ENCODE peak calls at places on chromosome X, in six cellular contexts. S is A549, B is body of pancreas, X is esophagus squamous epithelium, E is tibial nerve, G is GM12891. N is an unnamed sample.

GRCh38 chrX:32530802-32531403 is 680.4 kb downstream of the DMD start:
- DNase-seq in S (peak), B (peak), X (no peak), E (peak), G (no peak), N (no peak)

GRCh38 chrX:41475166-41475565 is 28.0 kb downstream of the NYX start:
- DNase-seq in S (no peak), B (no peak), X (no peak), E (no peak), G (no peak), N (no peak)

GRCh38 chrX:11427082-11428033 is 134.1 kb downstream of the AMELX start:
- DNase-seq in S (no peak), B (peak), X (no peak), E (peak), G (no peak), N (no peak)

GRCh38 chrX:143632625-143633387 is 3.1 kb downstream of the SLITRK4 start:
- DNase-seq in S (no peak), B (peak), X (no peak), E (no peak), G (no peak), N (no peak)

GRCh38 chrX:31058284-31058683 is 13.6 kb downstream of the FTHL17 start:
- DNase-seq in S (no peak), B (no peak), X (no peak), E (no peak), G (no peak), N (no peak)

GRCh38 chrX:100615015-100615414 is 21.6 kb downstream of the TSPAN6 start:
- DNase-seq in S (peak), B (peak), X (no peak), E (peak), G (no peak), N (peak)

GRCh38 chrX:18674788-18675735 is 3.2 kb upstream of the RS1 start:
- DNase-seq in S (peak), B (peak), X (peak), E (peak), G (peak), N (peak)

GRCh38 chrX:108731144-108731543 is 5.2 kb downstream of the IRS4 start:
- DNase-seq in S (no peak), B (no peak), X (no peak), E (no peak), G (no peak), N (no peak)

GRCh38 chrX:151981129-151981528 is 6.7 kb upstream of the GABRE start:
- DNase-seq in S (peak), B (no peak), X (no peak), E (no peak), G (no peak), N (no peak)

GRCh38 chrX:74325130-74326059 is 21.4 kb downstream of the ZCCHC13 start:
- DNase-seq in S (no peak), B (peak), X (no peak), E (no peak), G (no peak), N (no peak)

GRCh38 chrX:130196453-130196852 is 24.7 kb downstream of the RAB33A start:
- DNase-seq in S (no peak), B (no peak), X (no peak), E (no peak), G (no peak), N (no peak)

GRCh38 chrX:71542411-71542810 is 9.5 kb downstream of the OGT start:
- DNase-seq in S (no peak), B (no peak), X (no peak), E (no peak), G (no peak), N (no peak)

GRCh38 chrX:53280703-53281320 is 572 bp downstream of the IQSEC2 start:
- DNase-seq in S (no peak), B (no peak), X (no peak), E (peak), G (no peak), N (no peak)

GRCh38 chrX:25810202-25810601 is 327.9 kb upstream of the MAGEB18 start:
- DNase-seq in S (no peak), B (no peak), X (no peak), E (no peak), G (no peak), N (peak)

GRCh38 chrX:132365490-132365889 is 123.3 kb downstream of the MBNL3 start:
- DNase-seq in S (no peak), B (no peak), X (no peak), E (no peak), G (no peak), N (no peak)

GRCh38 chrX:69466546-69466945 is 37.6 kb upstream of the NALF2 start:
- DNase-seq in S (no peak), B (no peak), X (no peak), E (no peak), G (no peak), N (no peak)

GRCh38 chrX:15617111-15617510 is 16.4 kb upstream of the ACE2 start:
- DNase-seq in S (no peak), B (no peak), X (no peak), E (no peak), G (no peak), N (no peak)

GRCh38 chrX:132217203-132218073 is 1.8 kb downstream of the RAP2C start:
- DNase-seq in S (peak), B (peak), X (peak), E (peak), G (peak), N (peak)

GRCh38 chrX:123803331-123803983 is 56.4 kb upstream of the XIAP start:
- DNase-seq in S (peak), B (peak), X (no peak), E (peak), G (no peak), N (no peak)

GRCh38 chrX:96480081-96480480 is 204.6 kb upstream of the DIAPH2 start:
- DNase-seq in S (peak), B (no peak), X (no peak), E (no peak), G (no peak), N (no peak)

GRCh38 chrX:23782455-23782854 is 518 bp upstream of the SAT1 start:
- DNase-seq in S (peak), B (no peak), X (no peak), E (no peak), G (no peak), N (no peak)

GRCh38 chrX:23783569-23784486 is 855 bp downstream of the SAT1 start:
- DNase-seq in S (peak), B (no peak), X (no peak), E (no peak), G (no peak), N (no peak)

GRCh38 chrX:23784487-23785301 is 1.7 kb downstream of the SAT1 start:
- DNase-seq in S (peak), B (no peak), X (no peak), E (no peak), G (no peak), N (no peak)

GRCh38 chrX:23785564-23785963 is 2.6 kb downstream of the SAT1 start:
- DNase-seq in S (peak), B (no peak), X (no peak), E (no peak), G (no peak), N (no peak)

GRCh38 chrX:23782863-23783568 is at the start of gene SAT1:
- DNase-seq in S (peak), B (peak), X (peak), E (peak), G (peak), N (peak)
- TF ChIP-seq POLR2A in S (peak), B (peak), X (peak), E (peak), G (peak), N (peak)

DNA sequence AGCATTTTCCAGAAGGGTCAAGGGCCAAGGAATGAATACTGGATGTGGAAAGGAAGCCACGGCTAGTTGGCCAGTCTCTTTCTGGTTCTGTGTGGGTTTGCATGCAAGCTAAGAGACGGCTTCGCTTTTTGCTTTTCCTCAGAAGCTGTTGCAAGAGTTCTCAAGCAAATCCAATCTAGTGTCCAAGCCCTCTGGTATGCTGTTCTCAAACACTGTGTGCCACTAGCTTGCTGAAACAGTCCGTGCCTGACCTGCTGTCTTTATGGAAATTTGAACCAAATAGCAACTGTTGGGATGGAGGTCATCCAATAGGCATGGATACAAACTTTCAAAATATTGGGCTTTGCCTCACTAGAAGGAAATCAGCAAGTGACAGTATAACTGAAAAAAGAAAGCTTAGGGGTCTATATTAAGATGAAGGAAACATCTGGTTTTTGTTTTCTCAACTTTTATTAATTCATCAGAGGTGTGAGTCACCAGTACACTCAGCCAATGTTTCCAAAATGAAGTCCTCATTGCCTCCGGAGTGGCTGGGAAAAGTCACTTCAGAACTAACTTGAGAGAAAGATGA is 70.5 kb downstream of the SLC9A6 start:
- DNase-seq in S (no peak), B (peak), X (no peak), E (peak), G (no peak), N (no peak)
- TF ChIP-seq POLR2A in S (no peak), B (no peak), X (no peak), E (no peak), G (no peak), N (no peak)

GRCh38 chrX:47563801-47564315 is 2.9 kb downstream of the ARAF start:
- DNase-seq in S (no peak), B (no peak), X (no peak), E (no peak), G (no peak), N (no peak)
- TF ChIP-seq POLR2A in S (no peak), B (no peak), X (no peak), E (no peak), G (no peak), N (no peak)

DNA sequence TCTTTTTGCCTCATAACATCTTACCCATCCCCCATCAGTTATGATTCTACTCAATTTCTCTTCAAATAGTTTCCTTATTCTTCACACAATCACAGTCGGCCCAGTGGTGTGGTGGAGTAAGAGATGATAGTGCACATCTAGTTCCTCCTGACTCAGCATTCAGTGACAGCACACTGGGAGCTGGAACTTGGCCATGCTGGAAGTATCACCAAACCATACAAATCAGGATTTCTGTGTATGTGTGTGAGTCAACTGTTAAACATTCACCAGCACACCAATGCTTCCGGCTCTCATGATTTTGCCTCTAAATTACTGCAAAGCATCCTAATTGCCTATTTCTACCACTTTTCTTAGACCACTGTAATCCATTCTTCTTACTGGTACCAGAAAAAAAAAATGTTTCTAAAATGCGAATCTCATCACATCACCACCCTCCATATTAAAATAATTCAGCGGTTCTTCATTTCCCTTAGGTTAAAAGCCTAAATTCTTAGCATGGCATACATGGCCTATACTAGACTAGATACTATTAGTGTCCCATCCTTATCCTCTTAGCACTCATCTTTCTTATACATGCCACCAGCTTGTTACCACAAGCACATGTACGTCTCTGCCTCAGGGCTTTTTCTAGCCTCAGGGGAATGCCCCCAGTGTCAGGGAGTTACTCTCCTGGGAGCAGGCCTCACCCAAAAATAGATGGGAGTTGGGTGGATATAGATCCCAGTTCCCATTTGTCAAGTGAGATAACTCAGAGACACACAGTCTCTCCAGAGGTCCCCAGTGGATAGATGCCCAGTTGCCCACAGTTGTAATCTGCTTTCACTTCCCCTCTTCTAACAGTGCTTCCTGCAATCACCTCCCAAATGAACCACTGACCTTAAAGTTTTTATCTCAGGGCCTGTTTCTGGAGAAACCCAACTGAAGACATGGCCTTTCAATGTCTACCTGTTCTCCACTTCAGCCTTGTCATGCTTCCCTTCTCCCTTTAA is 49.2 kb upstream of the DDX53 start:
- DNase-seq in S (peak), B (peak), X (no peak), E (no peak), G (no peak), N (peak)
- TF ChIP-seq POLR2A in S (no peak), B (no peak), X (no peak), E (no peak), G (no peak), N (no peak)

GRCh38 chrX:2499507-2499906 is 1.3 kb downstream of the DHRSX start:
- DNase-seq in S (no peak), B (no peak), X (no peak), E (no peak), G (no peak), N (no peak)

GRCh38 chrX:2501246-2502102 is 698 bp upstream of the DHRSX start:
- DNase-seq in S (no peak), B (no peak), X (no peak), E (no peak), G (no peak), N (no peak)

GRCh38 chrX:2502120-2502667 is 1.4 kb upstream of the DHRSX start:
- DNase-seq in S (no peak), B (no peak), X (no peak), E (no peak), G (no peak), N (no peak)

GRCh38 chrX:2500091-2500680 is 590 bp downstream of the DHRSX start:
- DNase-seq in S (peak), B (peak), X (no peak), E (no peak), G (no peak), N (peak)

GRCh38 chrX:2500681-2501151 is at the start of the genes DHRSX and ZBED1:
- DNase-seq in S (peak), B (peak), X (no peak), E (no peak), G (peak), N (peak)
- TF ChIP-seq POLR2A in S (peak), B (no peak), X (no peak), E (no peak), G (peak), N (peak)

GRCh38 chrX:103215768-103216085 is 819 bp downstream of the BEX4 start:
- DNase-seq in S (no peak), B (peak), X (no peak), E (no peak), G (peak), N (no peak)

GRCh38 chrX:103210056-103210455 is 4.9 kb upstream of the BEX4 start:
- DNase-seq in S (no peak), B (no peak), X (no peak), E (no peak), G (no peak), N (no peak)

GRCh38 chrX:103211012-103211715 is 3.7 kb upstream of the BEX4 start:
- DNase-seq in S (peak), B (peak), X (no peak), E (peak), G (no peak), N (no peak)

GRCh38 chrX:103212749-103213457 is 2.0 kb upstream of the BEX4 start:
- DNase-seq in S (no peak), B (no peak), X (no peak), E (no peak), G (no peak), N (no peak)

DNA sequence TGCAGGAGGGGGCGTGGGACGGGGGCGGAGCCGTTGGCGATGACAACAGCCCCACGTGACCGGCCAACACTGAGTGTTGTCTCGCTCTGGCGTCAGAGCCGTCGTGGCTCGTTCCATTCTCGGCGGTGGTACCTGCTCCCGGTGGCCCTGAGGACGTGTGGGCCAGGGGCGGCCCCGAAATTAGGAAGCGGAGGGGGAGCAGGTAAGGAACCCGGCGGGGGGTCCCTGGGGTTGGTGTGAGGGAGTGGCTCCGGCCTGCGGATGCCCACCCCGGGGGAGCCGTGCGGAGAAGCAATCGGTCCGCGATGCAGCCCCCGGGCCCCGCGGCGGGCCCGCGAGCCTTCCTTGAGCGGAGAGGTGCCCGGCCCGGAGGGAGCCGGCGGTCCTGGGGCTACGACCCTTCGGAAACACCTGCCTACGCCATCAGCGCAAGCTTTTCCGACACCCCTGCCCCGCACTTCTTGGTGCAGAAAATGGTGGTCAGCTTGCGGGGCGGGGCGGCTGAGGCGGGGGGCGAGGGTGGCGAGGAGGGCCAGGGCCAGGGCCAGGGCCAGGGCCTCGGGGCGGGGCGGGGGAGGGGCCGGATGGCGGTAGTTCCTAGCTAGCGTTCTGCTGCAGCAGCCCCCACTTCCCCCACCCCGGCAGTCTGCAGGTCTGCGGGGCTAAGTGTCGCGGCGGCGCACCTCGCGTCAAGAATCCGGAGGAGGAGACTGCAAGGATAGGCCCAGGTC is at the start of gene BEX4:
- DNase-seq in S (peak), B (peak), X (peak), E (peak), G (peak), N (no peak)
- TF ChIP-seq POLR2A in S (no peak), B (peak), X (no peak), E (peak), G (peak), N (no peak)

DNA sequence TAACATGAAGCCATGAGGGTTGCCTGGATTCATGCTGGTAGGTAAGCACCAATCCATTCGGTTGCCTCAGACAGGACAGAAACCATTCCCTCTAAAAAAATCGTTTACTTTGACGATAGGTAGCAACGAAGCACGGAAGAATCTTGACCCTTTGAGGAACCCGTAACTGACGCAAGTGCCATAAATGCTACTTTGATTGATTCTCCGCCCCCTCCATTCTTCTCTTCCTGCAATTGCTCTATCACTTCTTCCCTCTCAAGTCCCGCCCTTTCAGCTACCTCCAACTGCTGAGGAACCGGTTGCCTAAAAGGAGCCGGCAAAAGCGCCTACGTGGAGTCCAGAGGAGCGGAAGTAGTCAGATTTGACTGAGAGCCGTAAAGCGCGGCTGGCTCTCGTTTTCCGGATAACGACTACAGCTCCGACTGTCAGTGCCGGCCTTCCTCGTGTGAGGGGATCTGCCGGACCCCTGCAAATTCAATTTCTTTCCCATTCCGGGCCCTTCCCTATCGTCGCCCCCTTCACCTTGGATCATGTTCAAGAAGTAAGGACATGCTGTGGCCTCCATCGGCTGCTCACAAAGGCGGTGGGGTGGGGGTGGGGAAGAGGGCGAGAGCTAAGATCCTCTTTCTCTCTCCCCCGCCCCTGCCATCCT is at the start of gene MCTS1:
- DNase-seq in S (peak), B (peak), X (peak), E (peak), G (peak), N (peak)
- TF ChIP-seq POLR2A in S (peak), B (peak), X (no peak), E (no peak), G (peak), N (peak)

DNA sequence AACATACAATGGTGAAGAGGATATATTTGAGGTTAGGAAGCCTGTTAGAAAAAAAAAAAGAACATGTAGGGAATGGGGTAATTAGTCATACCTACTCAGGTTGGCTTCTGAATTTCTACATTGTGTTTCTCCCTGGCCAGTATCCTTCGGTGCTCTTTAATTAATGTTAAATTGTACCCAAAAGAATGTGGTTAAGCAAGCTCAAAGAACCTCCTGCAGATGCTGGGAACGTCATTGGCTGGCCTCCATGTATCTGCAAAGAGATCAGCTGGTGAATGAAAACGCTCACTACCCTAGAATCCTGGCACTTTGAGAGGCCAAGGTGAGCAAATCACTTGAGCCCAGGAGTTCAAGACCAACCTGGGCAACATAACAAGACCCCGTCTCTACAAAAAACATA is 942.3 kb upstream of the PRKX start:
- DNase-seq in S (no peak), B (peak), X (no peak), E (no peak), G (no peak), N (no peak)
- TF ChIP-seq POLR2A in S (no peak), B (no peak), X (no peak), E (no peak), G (no peak), N (no peak)